ENCODE peak calls at places on chromosomes 16 and 17, in five cellular contexts. N is endothelial cell of umbilical vein, C is sigmoid colon, V is uterus, W is transverse colon. X is an unnamed sample.

GRCh38 chr16:88881090-88881580 is 14.7 kb upstream of the PABPN1L start:
- DNase-seq in W (peak), V (no peak), N (no peak), C (no peak), X (no peak)

GRCh38 chr17:31549121-31549524 is 157.6 kb downstream of the RAB11FIP4 start:
- DNase-seq in N (peak), V (peak), C (no peak), W (no peak), X (no peak)

GRCh38 chr17:3710951-3711383 is 12.7 kb upstream of the HASPIN start:
- DNase-seq in V (no peak), C (no peak), W (peak), N (peak), X (peak)

GRCh38 chr17:74639704-74640142 is 16.2 kb upstream of the CD300E start:
- DNase-seq in C (no peak), W (no peak), N (no peak), V (no peak), X (no peak)

GRCh38 chr17:60390223-60390622 is 1.7 kb downstream of the USP32 start:
- DNase-seq in C (no peak), W (no peak), N (peak), V (no peak), X (no peak)

GRCh38 chr16:19307587-19308241 is 22.2 kb downstream of the CLEC19A start:
- DNase-seq in C (no peak), W (no peak), N (no peak), V (no peak), X (no peak)

GRCh38 chr17:50636145-50636803 is 1.6 kb downstream of the ABCC3 start:
- DNase-seq in W (no peak), N (no peak), C (no peak), V (no peak), X (no peak)

GRCh38 chr17:2173005-2173404 is 118.1 kb downstream of the HIC1 start:
- DNase-seq in V (no peak), C (peak), N (peak), W (no peak), X (no peak)

GRCh38 chr17:58402679-58403078 is 14.7 kb downstream of the RNF43 start:
- DNase-seq in V (no peak), W (no peak), C (no peak), N (no peak), X (no peak)

GRCh38 chr16:49621240-49622083 is 234.4 kb downstream of the ZNF423 start:
- DNase-seq in C (peak), V (peak), N (no peak), W (no peak), X (no peak)

GRCh38 chr16:2985893-2986355 is 5.7 kb upstream of the PKMYT1 start:
- DNase-seq in N (no peak), W (no peak), V (no peak), C (no peak), X (no peak)

GRCh38 chr16:87472142-87472778 is 20.6 kb downstream of the ZCCHC14 start:
- DNase-seq in W (no peak), C (no peak), V (no peak), N (no peak), X (no peak)

GRCh38 chr17:73600103-73600871 is 44.0 kb downstream of the SDK2 start:
- DNase-seq in N (no peak), V (no peak), W (no peak), C (no peak), X (no peak)

GRCh38 chr17:14321476-14321949 is 20.6 kb downstream of the HS3ST3B1 start:
- DNase-seq in W (no peak), V (no peak), C (no peak), N (no peak), X (no peak)

GRCh38 chr16:85690469-85691064 is 1.8 kb upstream of the GINS2 start:
- DNase-seq in N (no peak), W (no peak), V (no peak), C (no peak), X (no peak)

GRCh38 chr17:61574542-61575351 is 16.3 kb downstream of the NACA2 start:
- DNase-seq in N (peak), C (no peak), W (no peak), V (no peak), X (peak)

GRCh38 chr16:85659805-85660511 is 28.8 kb downstream of the GINS2 start:
- DNase-seq in V (peak), W (peak), C (peak), N (peak), X (peak)

GRCh38 chr17:32610943-32611342 is 124.2 kb downstream of the CDK5R1 start:
- DNase-seq in C (no peak), W (no peak), V (no peak), N (no peak), X (no peak)

GRCh38 chr16:10688726-10689125 is 6.0 kb downstream of the TEKT5 start:
- DNase-seq in C (no peak), V (no peak), W (no peak), N (no peak), X (no peak)

GRCh38 chr17:56891751-56892150 is 22.1 kb downstream of the TRIM25 start:
- DNase-seq in C (no peak), V (no peak), N (peak), W (peak), X (no peak)

GRCh38 chr17:82918508-82918907 is 78.7 kb upstream of the ZNF750 start:
- DNase-seq in W (no peak), V (no peak), N (no peak), C (no peak), X (no peak)

GRCh38 chr17:65398036-65398787 is 163.2 kb downstream of the AXIN2 start:
- DNase-seq in V (no peak), N (no peak), C (no peak), W (no peak), X (no peak)

DNA sequence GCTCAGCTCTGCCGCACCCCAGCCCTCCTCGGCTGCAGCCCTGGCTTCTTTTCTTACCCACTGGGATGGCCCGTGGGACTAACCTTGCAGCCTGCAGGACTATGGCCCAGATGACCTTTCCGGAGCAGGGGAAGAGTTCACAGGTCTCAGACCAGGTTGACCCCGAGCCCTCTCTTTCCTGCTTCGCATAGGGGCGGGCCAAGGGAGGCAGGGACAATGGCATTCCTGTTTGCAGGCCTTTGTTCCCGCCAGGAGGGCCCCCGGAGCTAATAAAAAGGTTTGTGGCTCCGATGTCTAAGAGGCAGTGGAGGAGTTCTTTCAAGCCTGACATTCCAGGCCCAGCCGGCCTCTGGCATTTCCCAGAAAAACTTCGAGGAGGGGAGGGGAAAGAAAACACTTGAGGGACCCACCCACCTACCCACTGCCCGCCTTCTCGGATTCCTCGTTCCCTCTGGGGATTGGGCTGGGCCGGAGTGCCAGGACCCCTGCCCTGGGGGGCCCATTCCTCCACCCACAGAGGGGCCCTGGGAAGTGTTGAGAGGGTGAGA is 5.8 kb upstream of the SOCS3 start:
- DNase-seq in C (no peak), N (no peak), W (no peak), V (no peak), X (no peak)
- TF ChIP-seq POLR2A in C (no peak), N (no peak), W (no peak), V (no peak), X (no peak)

DNA sequence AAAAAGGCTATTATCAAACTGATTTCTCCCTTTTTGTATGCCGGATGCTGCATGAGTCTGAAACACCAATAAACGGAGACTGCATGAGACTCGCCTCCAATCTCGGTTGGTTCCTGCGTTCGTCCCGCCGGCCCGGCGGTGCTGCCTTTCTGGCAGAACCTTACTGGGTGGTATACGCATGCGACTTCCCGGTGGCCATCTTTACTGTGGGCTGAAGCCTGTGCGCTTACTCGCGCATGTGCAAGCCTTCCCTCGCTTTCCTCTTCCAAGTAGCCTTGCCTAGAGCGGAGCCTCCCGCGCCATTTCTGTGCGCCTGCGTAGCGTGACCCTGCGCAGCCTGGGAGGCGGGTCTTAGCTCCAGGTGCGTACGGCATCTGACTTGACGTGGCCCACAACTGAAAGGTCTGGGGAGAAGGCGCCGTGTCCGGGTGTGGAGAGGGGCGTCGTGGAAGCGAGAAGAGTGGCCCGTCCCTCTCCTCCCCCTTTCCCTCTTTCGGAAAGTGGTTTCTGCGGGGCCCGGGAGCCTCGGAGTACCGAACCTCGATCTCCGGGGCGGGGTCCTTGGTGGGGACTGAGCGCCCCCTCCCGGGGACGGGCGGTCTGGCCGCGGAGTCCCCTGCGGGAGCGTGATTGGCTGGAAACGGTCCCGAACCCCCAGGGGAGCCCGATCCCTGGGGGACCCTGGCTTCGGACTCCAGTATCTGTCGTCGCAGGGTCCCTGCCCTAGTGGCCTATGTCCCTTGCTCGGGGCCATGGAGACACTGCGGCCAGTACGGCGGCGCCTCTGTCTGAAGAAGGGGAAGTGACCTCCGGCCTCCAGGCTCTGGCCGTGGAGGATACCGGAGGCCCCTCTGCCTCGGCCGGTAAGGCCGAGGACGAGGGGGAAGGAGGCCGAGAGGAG is at the start of gene PAGR1:
- DNase-seq in W (peak), N (peak), C (peak), V (peak), X (peak)
- TF ChIP-seq POLR2A in W (peak), N (peak), C (peak), V (peak), X (peak)

GRCh38 chr17:76642032-76642561 is 1.5 kb downstream of the ST6GALNAC1 start:
- DNase-seq in C (no peak), V (no peak), N (no peak), W (no peak), X (no peak)

GRCh38 chr17:76644995-76645394 is 1.4 kb upstream of the ST6GALNAC1 start:
- DNase-seq in C (peak), N (no peak), V (no peak), W (peak), X (no peak)

GRCh38 chr17:76642994-76643393 is 563 bp downstream of the ST6GALNAC1 start:
- DNase-seq in W (no peak), V (no peak), C (no peak), N (no peak), X (no peak)

GRCh38 chr17:76645481-76645880 is 1.9 kb upstream of the ST6GALNAC1 start:
- DNase-seq in C (no peak), N (no peak), V (no peak), W (peak), X (no peak)

DNA sequence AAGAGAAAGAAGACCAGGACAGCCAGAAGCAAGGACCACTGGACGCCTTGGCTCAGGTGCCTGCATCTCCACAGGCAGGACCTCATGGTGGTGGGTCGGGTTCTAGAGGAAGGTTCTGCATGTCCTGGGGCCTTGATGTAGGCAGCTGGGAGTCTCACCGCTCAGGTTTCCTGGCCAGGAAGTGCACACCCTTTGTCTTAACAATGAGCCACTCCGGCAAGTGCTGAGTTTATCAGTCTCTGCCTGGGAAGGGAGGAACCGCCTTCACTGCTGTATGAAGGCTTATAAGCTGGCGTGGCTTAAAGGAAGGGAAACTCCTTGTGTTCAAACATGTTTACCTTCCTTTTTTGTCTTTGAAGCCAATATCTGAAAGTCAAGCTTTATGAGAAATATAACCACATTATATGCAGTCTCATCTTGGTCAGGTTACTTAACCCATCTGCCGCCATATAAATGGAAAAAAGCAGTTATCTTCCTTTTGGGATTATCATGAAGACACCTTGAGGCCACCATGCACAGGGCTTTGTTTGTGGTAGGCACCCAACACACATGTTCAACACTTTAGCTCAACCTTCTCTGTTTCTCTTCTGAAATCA is at the start of gene ST6GALNAC1:
- DNase-seq in W (peak), V (no peak), N (peak), C (peak), X (no peak)
- TF ChIP-seq POLR2A in W (peak), V (no peak), N (no peak), C (no peak), X (no peak)

DNA sequence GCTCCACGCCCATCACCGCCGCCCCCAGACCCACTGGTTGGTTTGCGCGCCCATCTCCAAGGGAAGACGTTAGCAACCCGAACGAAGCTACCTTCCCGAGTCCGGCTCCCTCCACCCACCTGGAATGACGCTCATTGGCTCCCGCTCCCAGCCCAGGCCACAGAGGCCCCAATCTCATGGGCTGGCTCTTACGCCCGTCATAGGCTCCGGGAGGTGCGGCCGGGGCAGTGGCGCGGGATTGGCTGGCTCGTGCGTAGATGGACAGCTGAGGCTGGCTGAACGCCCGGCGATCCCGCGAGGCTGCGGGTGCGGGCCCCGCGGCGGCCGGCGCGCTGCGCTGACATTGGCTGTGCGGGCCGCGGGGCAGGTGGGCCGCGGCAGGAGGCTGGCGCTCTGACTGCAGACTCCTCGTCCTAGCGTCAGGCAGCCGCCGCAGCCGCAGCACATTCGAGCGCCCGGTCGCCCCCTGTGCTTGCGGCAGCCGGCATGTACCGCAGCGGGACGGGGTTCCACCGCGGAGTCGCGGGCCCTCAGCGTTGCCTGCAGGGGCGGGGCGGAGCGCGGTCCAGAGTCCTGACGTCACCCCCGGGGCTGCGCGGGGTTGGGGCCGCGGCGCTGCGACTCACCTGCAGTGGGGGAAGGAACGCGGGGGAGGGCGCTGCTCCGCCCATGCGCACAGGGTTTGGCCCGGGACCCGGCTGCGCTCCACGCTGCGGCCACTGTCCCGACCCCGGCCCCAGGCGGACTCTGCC is 453 bp upstream of the MYH10 start:
- DNase-seq in C (peak), W (peak), V (peak), N (peak), X (peak)
- TF ChIP-seq POLR2A in C (no peak), W (no peak), V (no peak), N (no peak), X (no peak)

GRCh38 chr17:12438212-12438611 is 227.5 kb upstream of the MYOCD start:
- DNase-seq in N (no peak), V (no peak), C (no peak), W (no peak), X (no peak)

GRCh38 chr17:12438813-12439586 is 226.7 kb upstream of the MYOCD start:
- DNase-seq in W (no peak), C (no peak), V (no peak), N (no peak), X (no peak)
- TF ChIP-seq POLR2A in W (no peak), C (no peak), V (no peak), N (no peak), X (no peak)